ENCODE peak calls at places on chromosomes 16 and 17, in four cellular contexts. O, R, N and V are unnamed samples.

GRCh38 chr16:56610017-56610608 is 1.7 kb downstream of the MT2A start:
- DNase-seq in O (peak; percentile 55), R (no peak), N (peak; percentile 96), V (no peak)

GRCh38 chr16:30927789-30928378 is 4.5 kb downstream of the FBXL19 start:
- DNase-seq in O (peak; percentile 35), R (no peak), N (peak; percentile 64), V (no peak)

GRCh38 chr17:79775635-79776034 is 2.3 kb upstream of the CBX2 start:
- DNase-seq in O (no peak), R (no peak), N (no peak), V (no peak)

GRCh38 chr16:55001931-55002330 is 71.3 kb downstream of the IRX5 start:
- DNase-seq in O (no peak), R (no peak), N (no peak), V (no peak)

GRCh38 chr16:82657239-82657638 is 30.5 kb downstream of the CDH13 start:
- DNase-seq in O (no peak), R (no peak), N (peak; percentile 83), V (no peak)

GRCh38 chr16:49643429-49644142 is 212.3 kb downstream of the ZNF423 start:
- DNase-seq in O (no peak), R (no peak), N (peak; percentile 65), V (no peak)

GRCh38 chr16:77043076-77043475 is 147.9 kb upstream of the MON1B start:
- DNase-seq in O (no peak), R (no peak), N (peak; percentile 23), V (no peak)

GRCh38 chr17:7610641-7611040 is 4.1 kb downstream of the FXR2 start:
- DNase-seq in O (no peak), R (no peak), N (no peak), V (no peak)

GRCh38 chr16:13957197-13958078 is 37.5 kb downstream of the ERCC4 start:
- DNase-seq in O (peak; percentile 56), R (no peak), N (peak; percentile 96), V (no peak)

GRCh38 chr16:81582655-81583441 is 138.2 kb downstream of the CMIP start:
- DNase-seq in O (no peak), R (no peak), N (peak; percentile 12), V (peak; percentile 47)

GRCh38 chr17:38732376-38733314 is 2.5 kb downstream of the CISD3 start:
- DNase-seq in O (no peak), R (no peak), N (no peak), V (no peak)

GRCh38 chr16:30609002-30609927 is 924 bp downstream of the ZNF689 start:
- DNase-seq in O (no peak), R (no peak), N (peak; percentile 53), V (peak; percentile 23)

GRCh38 chr17:77712578-77712977 is 245.9 kb upstream of the TNRC6C start:
- DNase-seq in O (no peak), R (no peak), N (no peak), V (no peak)

GRCh38 chr17:2563061-2563460 is 30.4 kb upstream of the PAFAH1B1 start:
- DNase-seq in O (no peak), R (no peak), N (no peak), V (no peak)

GRCh38 chr17:29094101-29094708 is 51.3 kb downstream of the PIPOX start:
- DNase-seq in O (no peak), R (no peak), N (no peak), V (no peak)

GRCh38 chr16:84985079-84986065 is 26.0 kb downstream of the ZDHHC7 start:
- DNase-seq in O (no peak), R (no peak), N (peak; percentile 81), V (no peak)

GRCh38 chr16:83481589-83481988 is 326.2 kb upstream of the HSBP1 start:
- DNase-seq in O (no peak), R (no peak), N (no peak), V (no peak)

GRCh38 chr16:84418056-84418849 is 49.9 kb downstream of the ATP2C2 start:
- DNase-seq in O (no peak), R (no peak), N (no peak), V (no peak)

GRCh38 chr17:45294506-45294905 is 22.3 kb downstream of the MAP3K14 start:
- DNase-seq in O (no peak), R (no peak), N (peak; percentile 85), V (no peak)

GRCh38 chr17:29760771-29761682 is 138.3 kb upstream of the CORO6 start:
- DNase-seq in O (peak; percentile 55), R (peak; percentile 89), N (peak; percentile 87), V (peak; percentile 64)

GRCh38 chr16:50624449-50624782 is 56.7 kb downstream of the SNX20 start:
- DNase-seq in O (no peak), R (no peak), N (no peak), V (no peak)

GRCh38 chr16:46582313-46582712 is 38.9 kb downstream of the SHCBP1 start:
- DNase-seq in O (no peak), R (no peak), N (no peak), V (no peak)

GRCh38 chr17:56676807-56677206 is 83.3 kb downstream of the NOG start:
- DNase-seq in O (no peak), R (no peak), N (no peak), V (no peak)
- TF ChIP-seq CTCF in O (peak; percentile 6), R (no peak), N (no peak), V (no peak)

DNA sequence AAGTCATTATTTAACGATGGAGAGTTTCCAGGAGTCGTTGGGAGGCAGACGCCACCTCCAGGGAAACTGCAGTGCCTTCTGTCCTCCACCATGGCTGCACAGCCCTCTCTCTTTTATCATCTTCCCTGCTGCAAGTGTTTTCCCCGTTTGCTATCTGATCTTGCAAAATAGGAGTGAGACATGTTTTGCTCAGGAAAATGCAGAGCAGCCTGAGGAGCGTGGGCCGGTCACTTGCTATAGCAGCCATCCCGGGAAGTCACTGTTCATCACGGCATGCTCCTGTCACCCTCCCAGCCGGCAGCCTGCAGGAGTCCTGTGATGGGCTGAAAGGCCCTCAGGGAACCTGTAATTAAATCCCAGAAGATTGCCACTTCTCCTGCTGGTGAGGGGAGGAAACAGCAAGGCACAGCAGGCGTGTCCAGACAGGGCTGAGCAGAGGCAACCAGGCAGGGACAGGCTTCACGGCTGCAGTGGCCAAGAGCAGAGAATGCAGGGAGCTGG is 143.1 kb downstream of the GSG1L start:
- DNase-seq in O (no peak), R (peak; percentile 31), N (peak; percentile 17), V (peak; percentile 38)
- TF ChIP-seq CTCF in O (peak; percentile 8), R (no peak), N (peak; percentile 52), V (peak; percentile 62)

DNA sequence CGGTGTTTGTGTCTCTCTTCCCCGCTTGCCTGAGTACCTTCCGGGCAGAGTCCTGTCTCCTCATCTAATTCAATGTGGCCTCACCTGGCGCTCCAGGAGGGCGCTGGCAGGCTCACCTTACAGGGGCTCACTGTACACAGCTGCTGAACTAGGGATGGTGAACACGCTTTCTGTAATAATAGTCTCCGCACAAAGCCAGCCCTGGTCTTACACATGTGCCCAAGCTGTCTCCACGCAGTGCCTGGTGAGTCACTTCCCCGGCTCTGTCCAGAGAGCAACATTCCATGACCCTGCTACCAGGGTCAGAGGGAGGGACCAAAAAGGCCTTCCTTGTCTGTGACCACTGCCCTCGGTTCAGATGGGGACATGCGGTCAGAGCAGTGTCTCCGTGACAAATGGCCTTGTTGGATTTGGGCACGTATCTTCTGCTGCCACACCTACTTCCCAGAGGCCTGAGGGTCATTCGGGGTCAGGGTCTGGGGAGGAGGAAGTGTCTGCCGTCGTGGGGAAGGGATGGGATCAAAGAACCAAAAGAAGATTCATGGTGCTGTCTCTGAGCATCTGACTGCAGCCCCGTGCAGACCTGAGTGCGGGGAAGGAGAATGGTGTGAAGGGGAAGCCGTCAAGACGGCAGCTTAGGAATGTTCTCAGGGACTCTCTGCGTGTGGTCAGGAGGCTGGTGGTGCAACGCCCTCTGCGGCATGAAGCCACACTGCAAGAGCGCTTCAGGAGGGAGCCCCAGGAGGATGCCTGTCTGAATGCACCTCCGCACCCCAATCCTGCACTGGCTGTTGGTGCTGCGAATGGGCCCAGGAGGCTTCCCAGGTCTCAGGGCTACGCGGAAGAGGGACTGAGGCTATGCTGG is 68.8 kb downstream of the IL21R start:
- DNase-seq in O (no peak), R (no peak), N (peak; percentile 91), V (no peak)
- TF ChIP-seq CTCF in O (no peak), R (no peak), N (peak; percentile 56), V (no peak)

GRCh38 chr16:70696952-70697600 is 11.2 kb upstream of the MTSS2 start:
- DNase-seq in O (no peak), R (no peak), N (no peak), V (no peak)

GRCh38 chr16:70694088-70694487 is 8.2 kb upstream of the MTSS2 start:
- DNase-seq in O (no peak), R (no peak), N (peak; percentile 70), V (no peak)

GRCh38 chr16:70694517-70695218 is 8.8 kb upstream of the MTSS2 start:
- DNase-seq in O (no peak), R (no peak), N (no peak), V (no peak)

GRCh38 chr16:70696368-70696767 is 10.5 kb upstream of the MTSS2 start:
- DNase-seq in O (no peak), R (no peak), N (no peak), V (no peak)

GRCh38 chr16:70695351-70696070 is 9.7 kb upstream of the MTSS2 start:
- DNase-seq in O (no peak), R (peak; percentile 74), N (peak; percentile 18), V (no peak)
- TF ChIP-seq CTCF in O (no peak), R (no peak), N (no peak), V (no peak)

GRCh38 chr16:3262517-3262916 is 6.1 kb upstream of the MEFV start:
- DNase-seq in O (no peak), R (no peak), N (no peak), V (no peak)

GRCh38 chr16:3268294-3268693 is 11.9 kb upstream of the MEFV start:
- DNase-seq in O (no peak), R (no peak), N (no peak), V (no peak)

GRCh38 chr16:3264137-3265036 is 8.0 kb upstream of the MEFV start:
- DNase-seq in O (peak; percentile 84), R (peak; percentile 75), N (peak; percentile 98), V (peak; percentile 96)

DNA sequence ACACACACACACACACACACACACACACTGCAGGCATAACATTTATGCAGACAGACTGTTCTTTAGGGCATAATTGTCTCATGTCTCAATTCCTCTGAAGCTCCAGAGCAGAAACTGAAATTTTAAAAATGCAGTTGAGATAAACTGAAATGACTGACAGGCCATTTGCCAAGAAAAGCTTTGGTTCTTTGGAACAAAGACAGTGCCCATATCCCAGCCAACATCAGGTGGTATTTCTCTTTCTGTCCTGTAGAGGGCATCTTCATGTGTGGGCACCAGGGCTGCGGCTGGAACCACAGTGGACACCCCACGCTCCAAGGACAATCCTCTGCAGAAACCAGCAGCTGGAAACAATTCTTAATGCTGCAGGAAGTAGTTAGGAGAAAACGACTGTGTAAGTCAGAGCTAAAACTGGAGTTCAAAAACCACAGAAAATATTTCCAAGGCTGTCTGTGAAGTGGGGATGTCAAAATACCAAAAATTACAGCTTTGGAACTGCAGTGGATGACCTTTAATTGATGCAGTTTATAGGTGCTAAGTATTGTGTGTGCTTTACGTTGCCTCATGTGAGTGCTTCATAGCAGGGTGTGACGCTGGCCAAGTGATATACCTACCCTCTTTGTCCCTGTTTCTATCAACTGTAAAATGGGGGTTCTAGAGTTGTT is 10.6 kb upstream of the MEFV start:
- DNase-seq in O (no peak), R (no peak), N (peak; percentile 53), V (no peak)
- TF ChIP-seq CTCF in O (peak; percentile 45), R (peak; percentile 63), N (peak; percentile 64), V (peak; percentile 56)

GRCh38 chr16:708959-709358 is 3.4 kb upstream of the FBXL16 start:
- DNase-seq in O (no peak), R (no peak), N (no peak), V (no peak)
- TF ChIP-seq CTCF in O (no peak), R (no peak), N (no peak), V (no peak)